ENCODE peak calls at places on chromosomes 4 and X, in six cellular contexts. G is HTR-8/SVneo, U is nucleus accumbens, W is HT1080, K is NCI-H1092 treated with DMSO at 0.1 percent for 48 hours, F is memory B cell. E is an unnamed sample.

GRCh38 chr4:165355900-165356300 is 22.9 kb upstream of the CPE start:
- DNase-seq in W (peak), U (peak), K (peak), F (no peak), G (peak), E (peak)

GRCh38 chrX:134692233-134692632 is 34.0 kb upstream of the PLAC1 start:
- DNase-seq in U (no peak), F (no peak), G (no peak), W (no peak), K (no peak), E (no peak)

GRCh38 chr4:37964734-37965457 is 4.7 kb downstream of the PTTG2 start:
- DNase-seq in K (no peak), G (no peak), W (no peak), F (no peak), U (no peak), E (no peak)

GRCh38 chr4:151117371-151117962 is 18.0 kb downstream of the RPS3A start:
- DNase-seq in K (peak), W (peak), G (peak), U (peak), F (peak), E (peak)

GRCh38 chrX:152614786-152615185 is 22.9 kb upstream of the GABRQ start:
- DNase-seq in G (no peak), F (no peak), K (no peak), U (no peak), W (no peak), E (no peak)

GRCh38 chr4:142354794-142355416 is 491.2 kb downstream of the INPP4B start:
- DNase-seq in U (no peak), F (no peak), G (no peak), K (no peak), W (no peak), E (no peak)

GRCh38 chr4:156113138-156113537 is 159.5 kb upstream of the CTSO start:
- DNase-seq in K (peak), G (no peak), U (no peak), F (no peak), W (no peak), E (peak)

GRCh38 chr4:3483471-3483921 is 20.4 kb downstream of the DOK7 start:
- DNase-seq in G (no peak), F (no peak), K (no peak), W (no peak), U (no peak), E (no peak)

GRCh38 chr4:88219099-88219498 is 60.7 kb upstream of the ABCG2 start:
- DNase-seq in U (no peak), G (peak), F (no peak), K (peak), W (peak), E (peak)

GRCh38 chrX:132807411-132808030 is 150.9 kb downstream of the HS6ST2 start:
- DNase-seq in W (no peak), F (no peak), G (no peak), K (no peak), U (no peak), E (no peak)

GRCh38 chr4:140756292-140757219 is at the start of gene TBC1D9:
- DNase-seq in U (peak), W (peak), F (peak), K (peak), G (peak), E (peak)

GRCh38 chr4:169993531-169993930 is 32.7 kb downstream of the MFAP3L start:
- DNase-seq in G (no peak), F (no peak), K (no peak), W (no peak), U (peak), E (no peak)

GRCh38 chrX:150352114-150352513 is 11.0 kb upstream of the MAMLD1 start:
- DNase-seq in K (no peak), F (no peak), U (no peak), W (peak), G (no peak), E (no peak)

GRCh38 chrX:21847342-21847741 is 7.9 kb downstream of the MBTPS2 start:
- DNase-seq in K (no peak), U (no peak), F (no peak), W (no peak), G (no peak), E (no peak)

GRCh38 chrX:100681581-100681980 is 37.6 kb downstream of the SRPX2 start:
- DNase-seq in G (no peak), K (no peak), U (no peak), W (no peak), F (no peak), E (no peak)

GRCh38 chr4:147820975-147821374 is 89.1 kb downstream of the ARHGAP10 start:
- DNase-seq in K (no peak), U (no peak), G (no peak), F (no peak), W (no peak), E (no peak)

GRCh38 chrX:134502686-134503085 is 42.7 kb downstream of the HPRT1 start:
- DNase-seq in F (no peak), U (no peak), K (no peak), G (no peak), W (no peak), E (no peak)

GRCh38 chr4:169314906-169315305 is 44.1 kb upstream of the SH3RF1 start:
- DNase-seq in G (peak), F (no peak), W (peak), K (peak), U (no peak), E (peak)

GRCh38 chr4:83535520-83535944 is 376 bp upstream of the GPAT3 start:
- DNase-seq in F (peak), W (no peak), G (peak), K (peak), U (peak), E (peak)

GRCh38 chr4:38177792-38178665 is 217.8 kb downstream of the PTTG2 start:
- DNase-seq in G (no peak), K (no peak), U (no peak), F (no peak), W (no peak), E (peak)

GRCh38 chr4:56405016-56405415 is 17.7 kb upstream of the AASDH start:
- DNase-seq in W (no peak), K (no peak), U (no peak), F (no peak), G (no peak), E (no peak)

GRCh38 chr4:52982246-52982950 is 120.3 kb downstream of the RASL11B start:
- DNase-seq in F (no peak), G (peak), U (no peak), K (peak), W (peak), E (peak)

GRCh38 chr4:104677122-104677521 is 182.4 kb upstream of the CXXC4 start:
- DNase-seq in F (no peak), U (no peak), W (no peak), K (peak), G (no peak), E (peak)

GRCh38 chr4:182495111-182495510 is 251.9 kb downstream of the TENM3 start:
- DNase-seq in G (no peak), K (no peak), W (no peak), U (no peak), F (no peak), E (no peak)

E was measured in COR-L47.